ENCODE peak calls at places on chromosomes 12 and 14, in nine cellular contexts. J, A, T, L, P, F, N, V and B are unnamed samples.

GRCh38 chr14:77459072-77459723 is 1.3 kb downstream of the AHSA1 start:
- DNase-seq in J (peak), A (peak), T (no peak), L (peak), P (peak), F (peak), N (peak), V (peak), B (no peak)

GRCh38 chr12:12800406-12801180 is 12.6 kb upstream of the DDX47 start:
- DNase-seq in J (no peak), A (peak), T (no peak), L (no peak), P (no peak), F (peak), N (no peak), V (no peak), B (no peak)

GRCh38 chr12:12333980-12334709 is 15.9 kb downstream of the MANSC1 start:
- DNase-seq in J (peak), A (peak), T (no peak), L (peak), P (peak), F (peak), N (no peak), V (peak), B (no peak)

GRCh38 chr12:59452259-59452658 is 143.6 kb upstream of the SLC16A7 start:
- DNase-seq in J (no peak), A (peak), T (no peak), L (no peak), P (peak), F (peak), N (no peak), V (no peak), B (no peak)

GRCh38 chr12:128861226-128862016 is 8.1 kb downstream of the GLT1D1 start:
- DNase-seq in J (no peak), A (no peak), T (no peak), L (no peak), P (no peak), F (no peak), N (no peak), V (no peak), B (no peak)

GRCh38 chr12:11861864-11862600 is 208.7 kb upstream of the BCL2L14 start:
- DNase-seq in J (no peak), A (no peak), T (no peak), L (no peak), P (no peak), F (no peak), N (no peak), V (no peak), B (no peak)

GRCh38 chr14:74566174-74567125 is 45.6 kb downstream of the LTBP2 start:
- DNase-seq in J (no peak), A (peak), T (no peak), L (no peak), P (no peak), F (peak), N (no peak), V (no peak), B (peak)

GRCh38 chr14:54754116-54754622 is 148.5 kb downstream of the GCH1 start:
- DNase-seq in J (no peak), A (no peak), T (no peak), L (no peak), P (no peak), F (no peak), N (no peak), V (no peak), B (no peak)

GRCh38 chr14:67495827-67496226 is 7.3 kb upstream of the TMEM229B start:
- DNase-seq in J (no peak), A (no peak), T (no peak), L (no peak), P (no peak), F (no peak), N (no peak), V (no peak), B (peak)

GRCh38 chr14:92644166-92644565 is 104.3 kb downstream of the LGMN start:
- DNase-seq in J (no peak), A (peak), T (no peak), L (no peak), P (no peak), F (peak), N (no peak), V (no peak), B (no peak)

GRCh38 chr12:107477946-107478610 is 207.5 kb upstream of the PWP1 start:
- DNase-seq in J (no peak), A (no peak), T (no peak), L (no peak), P (no peak), F (no peak), N (no peak), V (no peak), B (no peak)

GRCh38 chr12:77402726-77403125 is 337.4 kb upstream of the E2F7 start:
- DNase-seq in J (no peak), A (no peak), T (no peak), L (no peak), P (no peak), F (peak), N (no peak), V (no peak), B (no peak)

GRCh38 chr12:67269632-67270578 is 747 bp downstream of the CAND1 start:
- DNase-seq in J (peak), A (peak), T (peak), L (peak), P (peak), F (peak), N (no peak), V (peak), B (no peak)
- TF ChIP-seq CTCF in J (no peak), A (no peak), T (no peak), L (no peak), P (no peak), F (no peak), N (no peak), V (no peak), B (peak)

DNA sequence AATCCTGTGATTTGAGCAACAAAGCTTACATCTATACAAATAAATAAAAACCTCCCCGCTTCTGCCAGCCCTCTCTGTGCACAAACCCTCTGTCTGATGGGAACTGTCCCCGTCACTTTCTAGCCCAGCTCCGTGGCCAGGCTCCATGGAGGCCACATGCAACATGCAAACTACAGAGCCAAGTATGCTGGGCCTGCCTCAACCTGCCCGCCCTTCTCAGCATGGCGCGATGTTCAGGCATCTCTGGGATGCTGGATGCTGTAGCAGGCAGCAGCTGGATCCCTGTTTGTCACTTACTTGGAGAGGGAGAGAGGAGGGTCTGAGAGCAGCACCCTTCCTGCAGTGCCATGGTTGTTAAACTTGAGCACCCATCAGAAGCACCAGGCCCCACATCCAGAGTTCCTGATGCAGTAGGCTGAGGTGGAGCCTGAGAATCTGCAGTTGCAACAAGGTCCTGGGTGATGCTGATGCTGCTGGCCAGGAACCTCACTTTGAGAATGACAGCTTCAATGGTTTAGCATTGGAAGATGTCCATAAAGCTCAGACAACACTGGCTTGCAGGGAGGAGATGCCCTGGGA is 32.4 kb downstream of the CLMN start:
- DNase-seq in J (peak), A (no peak), T (no peak), L (no peak), P (no peak), F (no peak), N (no peak), V (no peak), B (no peak)
- TF ChIP-seq CTCF in J (no peak), A (no peak), T (no peak), L (no peak), P (no peak), F (no peak), N (no peak), V (no peak), B (no peak)

GRCh38 chr12:112559784-112560183 is 141.0 kb downstream of the PTPN11 start:
- DNase-seq in J (no peak), A (peak), T (no peak), L (no peak), P (no peak), F (no peak), N (no peak), V (no peak), B (no peak)

GRCh38 chr12:112570096-112570495 is 151.3 kb downstream of the PTPN11 start:
- DNase-seq in J (no peak), A (no peak), T (no peak), L (no peak), P (no peak), F (no peak), N (no peak), V (no peak), B (no peak)

DNA sequence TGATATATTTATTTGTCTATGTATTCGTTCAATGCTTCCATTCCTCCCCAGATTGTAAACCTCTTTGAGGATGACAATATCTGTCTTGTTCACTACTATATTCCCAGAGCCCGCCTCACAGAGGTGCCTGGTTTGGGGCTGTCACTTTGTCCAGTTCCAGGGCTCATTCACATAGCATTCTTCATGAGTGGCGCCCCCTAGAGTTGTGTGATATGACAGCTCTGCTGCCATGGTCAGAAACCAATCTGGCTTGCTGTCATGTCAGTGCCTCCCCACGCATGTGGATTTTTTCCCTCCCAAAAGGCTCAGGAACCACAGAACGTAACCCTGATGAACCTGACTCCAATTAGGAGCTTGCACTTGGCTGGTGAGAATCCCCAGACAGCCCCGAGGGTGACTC is 145.4 kb downstream of the PTPN11 start:
- DNase-seq in J (no peak), A (no peak), T (no peak), L (no peak), P (no peak), F (no peak), N (no peak), V (no peak), B (no peak)
- TF ChIP-seq CTCF in J (peak), A (no peak), T (no peak), L (no peak), P (no peak), F (no peak), N (no peak), V (no peak), B (peak)

GRCh38 chr14:51805541-51805940 is 54.9 kb upstream of the GNG2 start:
- DNase-seq in J (no peak), A (no peak), T (no peak), L (no peak), P (no peak), F (no peak), N (no peak), V (no peak), B (no peak)
- TF ChIP-seq CTCF in J (peak), A (no peak), T (no peak), L (no peak), P (no peak), F (peak), N (no peak), V (no peak), B (peak)

DNA sequence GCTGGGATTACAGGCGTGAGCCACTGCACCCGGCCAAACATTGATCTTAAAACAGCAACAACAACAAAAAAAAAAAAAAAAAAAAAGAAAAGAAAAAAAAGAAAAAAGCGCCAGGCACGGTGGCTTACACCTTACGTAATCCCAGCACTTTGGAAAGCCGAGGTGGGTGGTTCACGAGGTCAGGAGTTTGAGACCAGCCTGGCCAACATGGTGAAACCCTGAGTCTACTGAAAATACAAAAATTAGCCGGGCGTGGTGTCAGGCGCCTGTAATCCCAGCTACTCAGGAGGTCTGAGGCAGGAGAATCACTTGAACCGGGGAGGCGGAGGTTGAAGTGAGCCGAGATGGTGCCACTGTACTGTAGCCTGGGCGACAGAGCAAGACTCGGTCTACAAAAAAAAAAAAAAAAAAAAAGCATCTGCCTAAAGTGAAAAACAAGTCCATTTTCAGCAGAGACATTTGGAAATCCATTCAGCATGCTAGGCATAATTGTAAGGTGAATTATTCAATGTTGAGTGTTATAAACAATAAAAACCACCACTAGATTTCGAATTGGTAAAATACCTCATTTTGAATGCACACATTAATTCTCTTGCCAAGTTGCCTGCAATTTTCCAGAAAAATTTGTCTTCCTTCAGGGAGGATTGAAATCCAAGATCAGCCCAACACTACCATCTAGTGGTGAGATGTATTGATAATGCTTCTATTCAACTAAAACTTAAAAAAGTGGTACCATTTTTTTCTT is 8.0 kb upstream of the CERS5 start:
- DNase-seq in J (no peak), A (peak), T (no peak), L (peak), P (no peak), F (peak), N (no peak), V (no peak), B (no peak)
- TF ChIP-seq CTCF in J (peak), A (peak), T (peak), L (peak), P (peak), F (peak), N (peak), V (peak), B (peak)